ENCODE peak calls at places on chromosomes 6 and 20, in seven cellular contexts. One of them, this sample, is unnamed.

GRCh38 chr6:169265486-169266131 is 12.0 kb upstream of the THBS2 start:
- DNase-seq in GM12865: no peak
- DNase-seq in CD4-positive, alpha-beta T cell: no peak
- DNase-seq in fibroblast of mammary gland: no peak
- DNase-seq in ascending aorta: no peak
- DNase-seq in WERI-Rb-1: no peak
- DNase-seq in endothelial cell: no peak
- DNase-seq in this sample: no peak

GRCh38 chr6:39999006-39999867 is 65.0 kb upstream of the MOCS1 start:
- DNase-seq in GM12865: no peak
- DNase-seq in CD4-positive, alpha-beta T cell: no peak
- DNase-seq in fibroblast of mammary gland: no peak
- DNase-seq in ascending aorta: no peak
- DNase-seq in WERI-Rb-1: no peak
- DNase-seq in endothelial cell: no peak
- DNase-seq in this sample: no peak

GRCh38 chr6:133132092-133132491 is 109.1 kb upstream of the EYA4 start:
- DNase-seq in GM12865: no peak
- DNase-seq in CD4-positive, alpha-beta T cell: no peak
- DNase-seq in fibroblast of mammary gland: no peak
- DNase-seq in ascending aorta: no peak
- DNase-seq in WERI-Rb-1: no peak
- DNase-seq in endothelial cell: no peak
- DNase-seq in this sample: no peak

GRCh38 chr20:19522080-19522801 is 235.8 kb upstream of the RIN2 start:
- DNase-seq in GM12865: no peak
- DNase-seq in CD4-positive, alpha-beta T cell: no peak
- DNase-seq in fibroblast of mammary gland: no peak
- DNase-seq in ascending aorta: no peak
- DNase-seq in WERI-Rb-1: no peak
- DNase-seq in endothelial cell: no peak
- DNase-seq in this sample: no peak

GRCh38 chr6:25392372-25392771 is 113.2 kb downstream of the CARMIL1 start:
- DNase-seq in GM12865: no peak
- DNase-seq in CD4-positive, alpha-beta T cell: no peak
- DNase-seq in fibroblast of mammary gland: peak
- DNase-seq in ascending aorta: no peak
- DNase-seq in WERI-Rb-1: no peak
- DNase-seq in endothelial cell: no peak
- DNase-seq in this sample: no peak

GRCh38 chr6:153956807-153957206 is 82.2 kb upstream of the OPRM1 start:
- DNase-seq in GM12865: no peak
- DNase-seq in CD4-positive, alpha-beta T cell: no peak
- DNase-seq in fibroblast of mammary gland: peak
- DNase-seq in ascending aorta: no peak
- DNase-seq in WERI-Rb-1: no peak
- DNase-seq in endothelial cell: no peak
- DNase-seq in this sample: no peak

GRCh38 chr20:5401277-5401676 is 84.5 kb upstream of the PROKR2 start:
- DNase-seq in GM12865: no peak
- DNase-seq in CD4-positive, alpha-beta T cell: no peak
- DNase-seq in fibroblast of mammary gland: no peak
- DNase-seq in ascending aorta: no peak
- DNase-seq in WERI-Rb-1: peak
- DNase-seq in endothelial cell: no peak
- DNase-seq in this sample: no peak

GRCh38 chr20:54043044-54043967 is 27.1 kb downstream of the BCAS1 start:
- DNase-seq in GM12865: peak
- DNase-seq in CD4-positive, alpha-beta T cell: no peak
- DNase-seq in fibroblast of mammary gland: peak
- DNase-seq in ascending aorta: no peak
- DNase-seq in WERI-Rb-1: no peak
- DNase-seq in endothelial cell: no peak
- DNase-seq in this sample: no peak

GRCh38 chr6:5728726-5729434 is 277.8 kb downstream of the NRN1 start:
- DNase-seq in GM12865: no peak
- DNase-seq in CD4-positive, alpha-beta T cell: no peak
- DNase-seq in fibroblast of mammary gland: peak
- DNase-seq in ascending aorta: no peak
- DNase-seq in WERI-Rb-1: no peak
- DNase-seq in endothelial cell: no peak
- DNase-seq in this sample: peak

GRCh38 chr20:59831024-59831900 is 102.2 kb downstream of the SYCP2 start:
- DNase-seq in GM12865: peak
- DNase-seq in CD4-positive, alpha-beta T cell: no peak
- DNase-seq in fibroblast of mammary gland: no peak
- DNase-seq in ascending aorta: no peak
- DNase-seq in WERI-Rb-1: no peak
- DNase-seq in endothelial cell: no peak
- DNase-seq in this sample: peak

GRCh38 chr20:1823421-1823892 is 71.8 kb upstream of the SIRPA start:
- DNase-seq in GM12865: no peak
- DNase-seq in CD4-positive, alpha-beta T cell: no peak
- DNase-seq in fibroblast of mammary gland: no peak
- DNase-seq in ascending aorta: no peak
- DNase-seq in WERI-Rb-1: no peak
- DNase-seq in endothelial cell: no peak
- DNase-seq in this sample: no peak

GRCh38 chr6:53752856-53753255 is 41.9 kb upstream of the LRRC1 start:
- DNase-seq in GM12865: no peak
- DNase-seq in CD4-positive, alpha-beta T cell: no peak
- DNase-seq in fibroblast of mammary gland: peak
- DNase-seq in ascending aorta: no peak
- DNase-seq in WERI-Rb-1: no peak
- DNase-seq in endothelial cell: no peak
- DNase-seq in this sample: no peak

GRCh38 chr6:20497200-20497820 is 36.9 kb upstream of the CDKAL1 start:
- DNase-seq in GM12865: no peak
- DNase-seq in CD4-positive, alpha-beta T cell: no peak
- DNase-seq in fibroblast of mammary gland: peak
- DNase-seq in ascending aorta: no peak
- DNase-seq in WERI-Rb-1: no peak
- DNase-seq in endothelial cell: no peak
- DNase-seq in this sample: no peak

GRCh38 chr6:7591770-7592169 is 1.8 kb downstream of the SNRNP48 start:
- DNase-seq in GM12865: no peak
- DNase-seq in CD4-positive, alpha-beta T cell: no peak
- DNase-seq in fibroblast of mammary gland: no peak
- DNase-seq in ascending aorta: no peak
- DNase-seq in WERI-Rb-1: no peak
- DNase-seq in endothelial cell: no peak
- DNase-seq in this sample: no peak

GRCh38 chr6:75830959-75831885 is 82.2 kb downstream of the MYO6 start:
- DNase-seq in GM12865: peak
- DNase-seq in CD4-positive, alpha-beta T cell: no peak
- DNase-seq in fibroblast of mammary gland: peak
- DNase-seq in ascending aorta: no peak
- DNase-seq in WERI-Rb-1: no peak
- DNase-seq in endothelial cell: no peak
- DNase-seq in this sample: peak

GRCh38 chr6:96391776-96392175 is 129.8 kb upstream of the UFL1 start:
- DNase-seq in GM12865: peak
- DNase-seq in CD4-positive, alpha-beta T cell: no peak
- DNase-seq in fibroblast of mammary gland: no peak
- DNase-seq in ascending aorta: no peak
- DNase-seq in WERI-Rb-1: peak
- DNase-seq in endothelial cell: peak
- DNase-seq in this sample: no peak

GRCh38 chr20:41701596-41702350 is 83.6 kb upstream of the CHD6 start:
- DNase-seq in GM12865: no peak
- DNase-seq in CD4-positive, alpha-beta T cell: no peak
- DNase-seq in fibroblast of mammary gland: no peak
- DNase-seq in ascending aorta: no peak
- DNase-seq in WERI-Rb-1: peak
- DNase-seq in endothelial cell: no peak
- DNase-seq in this sample: no peak

GRCh38 chr20:41694796-41695195 is 76.6 kb upstream of the CHD6 start:
- DNase-seq in GM12865: no peak
- DNase-seq in CD4-positive, alpha-beta T cell: no peak
- DNase-seq in fibroblast of mammary gland: no peak
- DNase-seq in ascending aorta: no peak
- DNase-seq in WERI-Rb-1: no peak
- DNase-seq in endothelial cell: no peak
- DNase-seq in this sample: no peak

GRCh38 chr20:41696428-41696827 is 78.3 kb upstream of the CHD6 start:
- DNase-seq in GM12865: no peak
- DNase-seq in CD4-positive, alpha-beta T cell: no peak
- DNase-seq in fibroblast of mammary gland: peak
- DNase-seq in ascending aorta: no peak
- DNase-seq in WERI-Rb-1: no peak
- DNase-seq in endothelial cell: no peak
- DNase-seq in this sample: no peak

GRCh38 chr20:41702647-41703046 is 84.5 kb upstream of the CHD6 start:
- DNase-seq in GM12865: no peak
- DNase-seq in CD4-positive, alpha-beta T cell: no peak
- DNase-seq in fibroblast of mammary gland: no peak
- DNase-seq in ascending aorta: no peak
- DNase-seq in WERI-Rb-1: no peak
- DNase-seq in endothelial cell: no peak
- DNase-seq in this sample: no peak

DNA sequence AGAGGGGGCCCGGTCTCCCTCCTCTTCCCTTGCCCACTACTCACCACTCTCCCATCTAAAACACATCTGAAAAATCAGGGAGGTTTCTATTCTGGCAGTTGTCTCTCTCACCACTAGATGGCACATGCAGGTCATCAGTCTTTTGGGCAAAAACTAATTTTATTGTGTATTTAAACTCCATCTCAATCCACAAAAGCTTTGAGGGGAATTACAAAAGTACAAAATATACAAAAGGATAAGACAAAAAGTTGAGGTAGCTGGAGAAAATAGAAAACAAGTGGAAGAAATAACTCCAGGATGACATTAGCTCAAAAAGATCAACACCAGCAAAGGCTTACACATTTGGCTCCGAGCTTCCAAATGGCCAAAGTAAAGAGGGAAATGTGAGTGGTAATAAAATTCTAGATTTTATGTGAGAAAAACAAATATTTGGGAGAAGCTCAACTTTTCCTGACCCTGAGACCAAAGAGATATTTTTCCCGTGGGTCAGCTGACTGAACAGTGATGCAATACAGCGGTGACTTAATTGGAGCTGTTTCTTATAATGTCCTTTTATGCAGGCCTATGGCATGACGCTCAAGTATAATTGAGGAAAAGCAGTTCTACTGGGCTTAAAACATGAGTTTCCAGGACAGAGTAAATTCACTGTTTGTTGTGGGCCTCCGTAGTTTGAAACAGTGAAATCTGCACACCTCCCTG is 79.8 kb upstream of the CHD6 start:
- DNase-seq in GM12865: peak
- DNase-seq in CD4-positive, alpha-beta T cell: no peak
- DNase-seq in fibroblast of mammary gland: peak
- DNase-seq in ascending aorta: no peak
- DNase-seq in WERI-Rb-1: peak
- DNase-seq in endothelial cell: peak
- DNase-seq in this sample: peak
- TF ChIP-seq CTCF in GM12865: peak
- TF ChIP-seq CTCF in CD4-positive, alpha-beta T cell: peak
- TF ChIP-seq CTCF in fibroblast of mammary gland: peak
- TF ChIP-seq CTCF in ascending aorta: peak
- TF ChIP-seq CTCF in WERI-Rb-1: peak
- TF ChIP-seq CTCF in endothelial cell: peak
- TF ChIP-seq CTCF in this sample: peak

GRCh38 chr6:76856065-76856464 is 607.2 kb downstream of the HTR1B start:
- DNase-seq in GM12865: no peak
- DNase-seq in CD4-positive, alpha-beta T cell: no peak
- DNase-seq in fibroblast of mammary gland: no peak
- DNase-seq in ascending aorta: no peak
- DNase-seq in WERI-Rb-1: no peak
- DNase-seq in endothelial cell: no peak
- DNase-seq in this sample: no peak

GRCh38 chr6:76866091-76866490 is 597.2 kb downstream of the HTR1B start:
- DNase-seq in GM12865: no peak
- DNase-seq in CD4-positive, alpha-beta T cell: no peak
- DNase-seq in fibroblast of mammary gland: no peak
- DNase-seq in ascending aorta: no peak
- DNase-seq in WERI-Rb-1: no peak
- DNase-seq in endothelial cell: no peak
- DNase-seq in this sample: no peak

GRCh38 chr6:76867182-76867581 is 596.1 kb downstream of the HTR1B start:
- DNase-seq in GM12865: no peak
- DNase-seq in CD4-positive, alpha-beta T cell: no peak
- DNase-seq in fibroblast of mammary gland: no peak
- DNase-seq in ascending aorta: no peak
- DNase-seq in WERI-Rb-1: no peak
- DNase-seq in endothelial cell: no peak
- DNase-seq in this sample: no peak

GRCh38 chr6:76862966-76863365 is 600.3 kb downstream of the HTR1B start:
- DNase-seq in GM12865: no peak
- DNase-seq in CD4-positive, alpha-beta T cell: no peak
- DNase-seq in fibroblast of mammary gland: no peak
- DNase-seq in ascending aorta: no peak
- DNase-seq in WERI-Rb-1: no peak
- DNase-seq in endothelial cell: no peak
- DNase-seq in this sample: no peak

GRCh38 chr6:76861403-76861802 is 601.9 kb downstream of the HTR1B start:
- DNase-seq in GM12865: peak
- DNase-seq in CD4-positive, alpha-beta T cell: no peak
- DNase-seq in fibroblast of mammary gland: no peak
- DNase-seq in ascending aorta: no peak
- DNase-seq in WERI-Rb-1: peak
- DNase-seq in endothelial cell: peak
- DNase-seq in this sample: no peak
- TF ChIP-seq CTCF in GM12865: peak
- TF ChIP-seq CTCF in CD4-positive, alpha-beta T cell: no peak
- TF ChIP-seq CTCF in fibroblast of mammary gland: peak
- TF ChIP-seq CTCF in ascending aorta: no peak
- TF ChIP-seq CTCF in WERI-Rb-1: peak
- TF ChIP-seq CTCF in endothelial cell: peak
- TF ChIP-seq CTCF in this sample: peak

GRCh38 chr6:164108869-164109769 is 694.6 kb downstream of the QKI start:
- DNase-seq in GM12865: no peak
- DNase-seq in CD4-positive, alpha-beta T cell: no peak
- DNase-seq in fibroblast of mammary gland: peak
- DNase-seq in ascending aorta: no peak
- DNase-seq in WERI-Rb-1: no peak
- DNase-seq in endothelial cell: no peak
- DNase-seq in this sample: no peak
- TF ChIP-seq CTCF in GM12865: no peak
- TF ChIP-seq CTCF in CD4-positive, alpha-beta T cell: no peak
- TF ChIP-seq CTCF in fibroblast of mammary gland: no peak
- TF ChIP-seq CTCF in ascending aorta: no peak
- TF ChIP-seq CTCF in WERI-Rb-1: no peak
- TF ChIP-seq CTCF in endothelial cell: no peak
- TF ChIP-seq CTCF in this sample: no peak

DNA sequence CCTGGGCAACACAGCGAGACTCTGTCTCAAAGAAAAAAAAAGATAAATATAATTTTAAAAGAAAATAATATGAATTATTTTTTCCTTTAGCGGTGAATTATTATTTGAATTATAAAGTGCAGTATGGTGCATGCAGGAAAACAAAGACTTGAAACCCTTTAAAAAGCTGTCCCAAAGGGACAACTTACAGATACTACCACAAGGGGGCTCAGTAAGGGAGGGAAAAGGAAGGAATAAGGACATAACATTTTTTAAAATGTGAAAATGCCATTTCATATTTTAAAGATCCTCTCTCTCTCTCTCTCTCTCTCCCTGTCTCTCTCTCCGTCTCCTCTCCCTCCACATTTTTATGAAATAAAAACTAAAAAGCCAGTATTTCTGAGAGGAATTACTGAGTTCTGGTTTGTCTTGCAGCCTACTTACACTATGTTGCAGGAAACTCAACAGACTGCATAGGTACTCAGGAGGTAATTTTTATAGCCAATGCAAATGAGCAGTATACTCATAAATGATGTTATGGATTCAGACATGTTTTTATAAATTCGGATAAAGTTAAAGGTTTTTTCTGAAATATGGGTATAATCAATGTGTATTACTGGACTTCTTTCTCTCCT is 455.0 kb upstream of the GJE1 start:
- DNase-seq in GM12865: peak
- DNase-seq in CD4-positive, alpha-beta T cell: no peak
- DNase-seq in fibroblast of mammary gland: peak
- DNase-seq in ascending aorta: no peak
- DNase-seq in WERI-Rb-1: no peak
- DNase-seq in endothelial cell: peak
- DNase-seq in this sample: no peak
- TF ChIP-seq CTCF in GM12865: peak
- TF ChIP-seq CTCF in CD4-positive, alpha-beta T cell: peak
- TF ChIP-seq CTCF in fibroblast of mammary gland: peak
- TF ChIP-seq CTCF in ascending aorta: peak
- TF ChIP-seq CTCF in WERI-Rb-1: peak
- TF ChIP-seq CTCF in endothelial cell: peak
- TF ChIP-seq CTCF in this sample: peak

This sample was measured in GM13977.